ENCODE peak calls at places on chromosome 15, in nine cellular contexts. V, K, D, U, F, J, T, R and O are unnamed samples.

GRCh38 chr15:75776075-75776443 is 63.4 kb upstream of the CSPG4 start:
- DNase-seq in J (peak), R (no peak), T (peak), K (peak), D (peak), V (peak), U (peak), F (no peak), O (peak)

GRCh38 chr15:55734641-55735040 is 8.3 kb downstream of the PRTG start:
- DNase-seq in J (no peak), K (no peak), D (no peak), R (no peak), F (no peak), T (no peak), U (no peak), V (no peak), O (no peak)

GRCh38 chr15:92773340-92773739 is 117.8 kb upstream of the FAM174B start:
- DNase-seq in J (no peak), T (no peak), D (no peak), U (no peak), F (no peak), R (no peak), K (no peak), V (no peak), O (no peak)

GRCh38 chr15:93232840-93233239 is 143.8 kb upstream of the RGMA start:
- DNase-seq in V (no peak), T (no peak), J (no peak), F (no peak), D (no peak), R (no peak), K (no peak), U (no peak), O (no peak)

GRCh38 chr15:63522143-63522531 is 17.7 kb downstream of the USP3 start:
- DNase-seq in F (no peak), V (no peak), U (no peak), R (no peak), K (no peak), T (peak), J (no peak), D (no peak), O (no peak)

GRCh38 chr15:77507151-77507847 is 86.6 kb downstream of the HMG20A start:
- DNase-seq in K (no peak), T (peak), J (no peak), F (peak), U (no peak), D (no peak), V (peak), R (no peak), O (no peak)

GRCh38 chr15:85741662-85742061 is 53.1 kb downstream of the KLHL25 start:
- DNase-seq in K (no peak), R (no peak), D (no peak), F (peak), U (no peak), J (no peak), T (no peak), V (no peak), O (no peak)

GRCh38 chr15:43854801-43855200 is 28.0 kb downstream of the WDR76 start:
- DNase-seq in V (peak), R (no peak), D (no peak), J (peak), F (no peak), T (peak), K (no peak), U (no peak), O (peak)

GRCh38 chr15:90903733-90904536 is 833 bp downstream of the MAN2A2 start:
- DNase-seq in T (no peak), F (no peak), U (peak), K (no peak), V (peak), D (peak), J (no peak), R (no peak), O (no peak)

GRCh38 chr15:84605225-84605882 is 4.5 kb downstream of the ZSCAN2 start:
- DNase-seq in V (no peak), R (peak), U (no peak), T (no peak), F (no peak), K (no peak), D (no peak), J (peak), O (no peak)

GRCh38 chr15:82621970-82622369 is 25.2 kb downstream of the CPEB1 start:
- DNase-seq in U (peak), K (no peak), J (no peak), D (no peak), T (no peak), F (no peak), R (no peak), V (no peak), O (no peak)
- TF ChIP-seq CTCF in U (peak), K (peak), J (no peak), D (no peak), T (peak), F (no peak), R (peak), V (no peak), O (peak)

GRCh38 chr15:36941798-36942197 is 158.6 kb downstream of the MEIS2 start:
- DNase-seq in F (no peak), D (no peak), V (no peak), R (no peak), J (no peak), U (no peak), K (no peak), T (no peak), O (peak)

GRCh38 chr15:36938764-36939163 is 161.6 kb downstream of the MEIS2 start:
- DNase-seq in J (no peak), T (no peak), F (no peak), U (no peak), R (no peak), V (no peak), D (no peak), K (no peak), O (no peak)

GRCh38 chr15:36938131-36938530 is 162.2 kb downstream of the MEIS2 start:
- DNase-seq in K (no peak), D (no peak), F (no peak), U (no peak), J (no peak), R (no peak), V (no peak), T (no peak), O (no peak)

GRCh38 chr15:36940636-36941285 is 159.6 kb downstream of the MEIS2 start:
- DNase-seq in U (no peak), R (no peak), F (no peak), T (no peak), D (no peak), V (no peak), J (no peak), K (no peak), O (no peak)

DNA sequence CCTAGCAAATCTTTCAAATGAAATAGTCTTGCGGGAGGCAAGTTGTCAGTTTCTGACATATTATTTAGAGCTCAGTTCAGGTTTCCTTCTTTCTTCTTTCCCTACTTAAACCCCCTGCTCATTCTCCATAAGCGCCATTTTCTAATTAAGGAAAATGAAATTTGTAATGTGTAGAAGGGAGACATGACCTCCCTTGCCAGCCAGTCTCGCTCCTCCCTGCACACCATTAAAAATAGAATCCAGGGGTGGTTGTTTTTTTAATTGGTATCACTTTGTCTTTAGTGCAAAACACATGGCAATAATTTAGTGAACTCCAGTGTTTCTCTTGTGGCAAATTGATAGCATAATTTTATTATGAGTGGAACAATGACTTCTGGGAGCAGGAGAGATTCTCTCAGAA is 160.1 kb downstream of the MEIS2 start:
- DNase-seq in T (no peak), J (no peak), R (no peak), U (no peak), V (no peak), D (no peak), F (no peak), K (no peak), O (no peak)
- H3K4me3 ChIP-seq in T (no peak), J (no peak), R (no peak), U (no peak), V (no peak), D (no peak), F (no peak), K (no peak), O (no peak)

GRCh38 chr15:72474466-72474911 is 359 bp downstream of the ARIH1 start:
- DNase-seq in T (no peak), U (no peak), R (no peak), J (no peak), F (no peak), D (no peak), V (no peak), K (peak), O (no peak)
- TF ChIP-seq CTCF in T (no peak), U (no peak), R (no peak), J (no peak), F (no peak), D (no peak), V (no peak), K (no peak), O (no peak)

GRCh38 chr15:73987646-73988045 is 4.4 kb downstream of the STOML1 start:
- DNase-seq in K (no peak), T (no peak), R (no peak), V (no peak), U (no peak), J (no peak), F (no peak), D (no peak), O (no peak)
- H3K4me3 ChIP-seq in K (no peak), T (no peak), R (no peak), V (no peak), U (no peak), J (no peak), F (no peak), D (no peak), O (no peak)

DNA sequence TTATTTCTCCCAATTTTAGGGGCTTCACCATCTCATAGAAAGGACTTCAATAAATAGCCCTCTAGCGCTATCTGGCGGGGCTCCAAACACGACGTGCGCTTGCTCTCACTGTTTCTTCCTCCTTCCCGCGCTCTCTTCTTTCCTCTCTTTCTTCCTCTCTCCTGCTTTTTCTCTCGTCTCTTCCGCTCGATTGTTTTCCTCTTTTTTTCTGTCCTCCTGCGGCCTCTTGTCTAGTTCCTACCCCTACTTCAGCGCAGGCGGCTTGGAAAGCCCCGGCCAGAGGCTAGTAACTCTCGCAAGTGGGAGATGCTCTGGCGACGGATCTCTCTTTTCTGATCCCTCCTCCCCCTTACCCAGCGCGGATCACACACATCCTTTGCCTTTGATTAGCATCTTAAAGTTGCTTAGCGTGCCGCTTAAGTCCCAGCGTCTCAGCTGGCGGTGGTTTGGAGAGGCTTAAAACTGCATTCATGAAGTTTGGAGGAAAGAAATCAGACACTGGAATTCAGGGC is 6.2 kb upstream of the MEIS2 start:
- DNase-seq in J (peak), T (peak), D (no peak), R (peak), V (peak), U (no peak), F (no peak), K (peak), O (peak)
- TF ChIP-seq CTCF in J (peak), T (peak), D (peak), R (peak), V (no peak), U (no peak), F (no peak), K (peak), O (peak)

GRCh38 chr15:74130089-74130848 is at the start of gene ISLR2:
- DNase-seq in V (peak), K (peak), J (no peak), F (no peak), D (no peak), T (no peak), U (no peak), R (no peak), O (peak)

GRCh38 chr15:74128785-74129350 is 1.5 kb upstream of the ISLR2 start:
- DNase-seq in D (no peak), K (peak), J (no peak), R (no peak), U (no peak), T (no peak), V (no peak), F (no peak), O (no peak)

GRCh38 chr15:74129411-74130088 is 836 bp upstream of the ISLR2 start:
- DNase-seq in V (peak), K (no peak), U (no peak), J (no peak), D (no peak), F (no peak), T (no peak), R (no peak), O (no peak)

GRCh38 chr15:74127255-74127953 is 3.0 kb upstream of the ISLR2 start:
- DNase-seq in U (peak), R (peak), T (peak), V (peak), J (peak), F (peak), K (peak), D (peak), O (peak)

GRCh38 chr15:74127954-74128784 is 2.2 kb upstream of the ISLR2 start:
- DNase-seq in V (peak), T (peak), R (no peak), U (peak), D (no peak), F (no peak), J (no peak), K (no peak), O (peak)
- H3K4me3 ChIP-seq in V (peak), T (peak), R (no peak), U (peak), D (no peak), F (peak), J (peak), K (peak), O (peak)

DNA sequence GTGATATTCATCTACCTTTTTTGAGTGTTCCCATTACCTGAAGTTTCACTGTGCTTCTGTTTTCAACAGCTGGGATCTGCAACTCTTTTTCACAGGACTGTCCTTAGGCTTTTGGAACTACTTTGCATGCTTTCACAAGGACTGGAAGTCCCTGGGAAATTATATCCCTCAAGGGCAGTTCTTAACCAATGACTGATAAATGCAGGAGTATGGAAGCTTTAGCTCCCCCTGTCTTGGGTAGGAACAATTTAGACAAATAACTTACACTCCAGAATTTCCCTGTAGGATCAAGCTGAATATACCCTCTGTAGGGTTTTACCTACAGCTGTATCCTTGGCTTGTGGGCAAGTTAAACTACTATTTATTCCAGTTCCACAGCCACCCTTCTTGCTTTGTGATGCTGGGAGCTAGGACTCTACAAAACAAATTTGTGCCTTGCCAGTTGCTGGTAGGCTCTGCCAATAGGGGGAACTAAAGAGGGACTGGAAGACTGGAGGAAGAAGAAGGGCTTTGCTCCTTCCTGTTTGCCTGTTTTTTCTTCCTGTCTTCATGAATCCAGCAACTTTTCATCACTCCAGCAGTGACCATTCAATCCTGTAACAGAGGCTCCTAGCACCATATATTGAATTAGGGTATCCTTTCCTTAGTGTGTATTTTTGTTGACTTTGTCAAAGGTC is 6.8 kb upstream of the ZNF280D start:
- DNase-seq in J (no peak), F (no peak), T (no peak), U (peak), D (peak), R (peak), V (no peak), K (no peak), O (no peak)
- TF ChIP-seq CTCF in J (no peak), F (no peak), T (peak), U (no peak), D (peak), R (peak), V (no peak), K (peak), O (peak)

GRCh38 chr15:32028921-32029320 is 1.4 kb upstream of the CHRNA7 start:
- DNase-seq in D (no peak), K (no peak), T (no peak), V (no peak), R (no peak), U (peak), J (no peak), F (no peak), O (no peak)
- H3K4me3 ChIP-seq in D (no peak), K (no peak), T (no peak), V (no peak), R (no peak), U (peak), J (no peak), F (no peak), O (no peak)